ENCODE peak calls at places on chromosomes 7 and 10, in six cellular contexts. One of them, this sample, is unnamed.

GRCh38 chr7:116522247-116522646 is 2.6 kb upstream of the CAV1 start:
- DNase-seq in sigmoid colon: no peak
- DNase-seq in HepG2: peak; percentile 10
- DNase-seq in SK-N-SH: no peak
- DNase-seq in ovary: no peak
- DNase-seq in A549: no peak
- DNase-seq in this sample: no peak

GRCh38 chr10:96130326-96130758 is 245 bp downstream of the ZNF518A start:
- DNase-seq in SK-N-SH: peak; percentile 89
- DNase-seq in ovary: no peak
- DNase-seq in HepG2: peak; percentile 79
- DNase-seq in sigmoid colon: peak; percentile 78
- DNase-seq in A549: peak; percentile 82
- DNase-seq in this sample: no peak

GRCh38 chr7:123537026-123537642 is 2.7 kb upstream of the IQUB start:
- DNase-seq in HepG2: peak; percentile 13
- DNase-seq in SK-N-SH: no peak
- DNase-seq in ovary: no peak
- DNase-seq in A549: no peak
- DNase-seq in sigmoid colon: no peak
- DNase-seq in this sample: no peak

GRCh38 chr7:17558558-17559332 is 260.3 kb downstream of the AHR start:
- DNase-seq in sigmoid colon: no peak
- DNase-seq in ovary: no peak
- DNase-seq in A549: peak; percentile 36
- DNase-seq in SK-N-SH: no peak
- DNase-seq in HepG2: no peak
- DNase-seq in this sample: no peak

GRCh38 chr7:18798018-18798906 is 302.7 kb downstream of the HDAC9 start:
- DNase-seq in A549: no peak
- DNase-seq in ovary: no peak
- DNase-seq in HepG2: no peak
- DNase-seq in sigmoid colon: no peak
- DNase-seq in SK-N-SH: no peak
- DNase-seq in this sample: no peak

GRCh38 chr10:14625210-14625621 is 149.5 kb downstream of the FAM107B start:
- DNase-seq in A549: no peak
- DNase-seq in sigmoid colon: peak; percentile 77
- DNase-seq in ovary: no peak
- DNase-seq in HepG2: no peak
- DNase-seq in SK-N-SH: peak; percentile 39
- DNase-seq in this sample: no peak

GRCh38 chr7:148556892-148557291 is 33.7 kb upstream of the C7orf33 start:
- DNase-seq in HepG2: no peak
- DNase-seq in ovary: no peak
- DNase-seq in A549: no peak
- DNase-seq in SK-N-SH: no peak
- DNase-seq in sigmoid colon: no peak
- DNase-seq in this sample: no peak

GRCh38 chr10:44463511-44464121 is 78.7 kb upstream of the CXCL12 start:
- DNase-seq in HepG2: no peak
- DNase-seq in A549: no peak
- DNase-seq in ovary: no peak
- DNase-seq in sigmoid colon: no peak
- DNase-seq in SK-N-SH: no peak
- DNase-seq in this sample: no peak

DNA sequence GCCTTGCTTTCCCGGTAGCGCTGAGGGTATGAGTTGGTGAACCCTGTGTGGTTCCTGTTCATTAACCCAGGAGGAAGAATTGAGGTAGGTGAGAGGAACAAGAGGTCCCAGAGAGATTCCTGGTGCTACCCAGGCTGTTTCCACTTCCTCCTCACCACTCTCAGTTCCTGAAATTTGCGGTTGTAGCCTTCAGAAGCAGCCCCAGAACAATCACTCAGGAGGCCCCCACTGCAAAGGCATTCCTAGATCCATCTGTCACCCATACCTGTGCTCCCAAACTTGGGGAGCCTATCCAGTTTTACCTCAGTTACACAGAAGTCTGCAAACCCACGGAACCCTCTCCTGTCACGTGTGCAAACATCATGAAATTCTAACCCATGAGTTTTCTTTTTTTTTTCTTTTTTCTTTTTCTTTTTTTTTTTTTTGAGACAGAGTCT is 9.0 kb upstream of the PIP4K2A start:
- DNase-seq in sigmoid colon: no peak
- DNase-seq in A549: no peak
- DNase-seq in HepG2: no peak
- DNase-seq in ovary: no peak
- DNase-seq in SK-N-SH: no peak
- DNase-seq in this sample: no peak
- TF ChIP-seq EP300 in sigmoid colon: no peak
- TF ChIP-seq EP300 in A549: no peak
- TF ChIP-seq EP300 in HepG2: no peak
- TF ChIP-seq EP300 in ovary: no peak
- TF ChIP-seq EP300 in SK-N-SH: no peak
- TF ChIP-seq EP300 in this sample: peak; percentile 48

DNA sequence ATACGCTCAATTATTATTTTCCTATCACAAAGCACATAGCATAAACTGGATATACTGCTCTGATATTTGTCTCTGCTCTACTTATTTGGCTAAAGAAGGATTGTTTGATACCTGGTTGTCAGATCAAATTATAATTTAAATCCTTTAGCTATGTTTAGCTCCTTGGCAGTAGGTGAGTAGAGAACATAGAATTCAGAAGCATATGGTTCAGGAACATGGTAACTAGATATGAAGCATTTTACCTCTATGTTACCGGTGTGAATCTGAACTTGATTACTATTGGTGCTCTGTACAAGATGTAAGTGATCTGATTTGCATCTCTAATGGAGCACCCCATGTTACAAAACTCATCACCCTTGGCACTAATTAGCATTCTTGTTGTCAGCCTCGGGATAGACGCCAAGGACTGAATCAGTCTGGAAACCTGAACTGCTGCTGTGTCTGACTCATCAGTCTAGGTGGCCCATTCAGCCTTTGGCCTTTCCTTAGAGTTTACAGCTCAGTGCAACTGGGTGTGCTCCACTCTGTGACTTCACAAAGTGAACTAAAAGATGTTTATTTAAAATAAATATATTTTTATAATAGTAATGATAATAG is 12.3 kb upstream of the MYPN start:
- DNase-seq in ovary: peak; percentile 27
- DNase-seq in sigmoid colon: no peak
- DNase-seq in A549: peak; percentile 69
- DNase-seq in HepG2: no peak
- DNase-seq in SK-N-SH: no peak
- DNase-seq in this sample: no peak
- TF ChIP-seq EP300 in ovary: no peak
- TF ChIP-seq EP300 in sigmoid colon: no peak
- TF ChIP-seq EP300 in A549: no peak
- TF ChIP-seq EP300 in HepG2: no peak
- TF ChIP-seq EP300 in SK-N-SH: peak; percentile 23
- TF ChIP-seq EP300 in this sample: no peak

GRCh38 chr7:114085592-114086490 is 167.0 kb upstream of the PPP1R3A start:
- DNase-seq in SK-N-SH: peak; percentile 58
- DNase-seq in ovary: peak; percentile 91
- DNase-seq in HepG2: no peak
- DNase-seq in A549: peak; percentile 25
- DNase-seq in sigmoid colon: peak; percentile 96
- DNase-seq in this sample: peak; percentile 82
- TF ChIP-seq EP300 in SK-N-SH: no peak
- TF ChIP-seq EP300 in ovary: no peak
- TF ChIP-seq EP300 in HepG2: no peak
- TF ChIP-seq EP300 in A549: no peak
- TF ChIP-seq EP300 in sigmoid colon: no peak
- TF ChIP-seq EP300 in this sample: no peak

GRCh38 chr10:36677170-36677768 is 448.1 kb upstream of the ANKRD30A start:
- DNase-seq in HepG2: no peak
- DNase-seq in A549: no peak
- DNase-seq in ovary: no peak
- DNase-seq in SK-N-SH: no peak
- DNase-seq in sigmoid colon: no peak
- DNase-seq in this sample: no peak
- TF ChIP-seq EP300 in HepG2: no peak
- TF ChIP-seq EP300 in A549: no peak
- TF ChIP-seq EP300 in ovary: no peak
- TF ChIP-seq EP300 in SK-N-SH: no peak
- TF ChIP-seq EP300 in sigmoid colon: no peak
- TF ChIP-seq EP300 in this sample: peak; percentile 40

DNA sequence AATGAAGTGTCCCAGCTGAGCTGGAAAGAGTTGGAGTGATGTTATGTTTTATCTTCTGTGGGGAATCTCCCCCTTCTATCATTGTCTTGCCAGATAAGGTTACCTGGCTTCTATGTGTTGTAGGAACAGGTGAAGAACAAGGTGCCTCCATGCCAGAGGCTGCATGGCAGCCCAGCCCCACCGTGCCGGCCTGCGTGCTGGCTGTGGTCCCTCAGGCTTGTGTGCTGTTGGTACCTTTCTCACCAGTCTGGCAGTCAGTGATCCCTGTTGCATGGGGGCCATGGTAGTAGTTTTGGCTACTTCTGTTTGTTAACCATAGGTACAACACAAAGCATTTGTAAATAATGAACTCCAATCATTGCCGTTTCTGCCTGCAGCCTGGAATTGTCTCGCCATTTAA is 37.9 kb downstream of the CCM2 start:
- DNase-seq in A549: no peak
- DNase-seq in SK-N-SH: no peak
- DNase-seq in sigmoid colon: no peak
- DNase-seq in ovary: no peak
- DNase-seq in HepG2: no peak
- DNase-seq in this sample: no peak
- TF ChIP-seq EP300 in A549: no peak
- TF ChIP-seq EP300 in SK-N-SH: no peak
- TF ChIP-seq EP300 in sigmoid colon: no peak
- TF ChIP-seq EP300 in ovary: no peak
- TF ChIP-seq EP300 in HepG2: no peak
- TF ChIP-seq EP300 in this sample: no peak

DNA sequence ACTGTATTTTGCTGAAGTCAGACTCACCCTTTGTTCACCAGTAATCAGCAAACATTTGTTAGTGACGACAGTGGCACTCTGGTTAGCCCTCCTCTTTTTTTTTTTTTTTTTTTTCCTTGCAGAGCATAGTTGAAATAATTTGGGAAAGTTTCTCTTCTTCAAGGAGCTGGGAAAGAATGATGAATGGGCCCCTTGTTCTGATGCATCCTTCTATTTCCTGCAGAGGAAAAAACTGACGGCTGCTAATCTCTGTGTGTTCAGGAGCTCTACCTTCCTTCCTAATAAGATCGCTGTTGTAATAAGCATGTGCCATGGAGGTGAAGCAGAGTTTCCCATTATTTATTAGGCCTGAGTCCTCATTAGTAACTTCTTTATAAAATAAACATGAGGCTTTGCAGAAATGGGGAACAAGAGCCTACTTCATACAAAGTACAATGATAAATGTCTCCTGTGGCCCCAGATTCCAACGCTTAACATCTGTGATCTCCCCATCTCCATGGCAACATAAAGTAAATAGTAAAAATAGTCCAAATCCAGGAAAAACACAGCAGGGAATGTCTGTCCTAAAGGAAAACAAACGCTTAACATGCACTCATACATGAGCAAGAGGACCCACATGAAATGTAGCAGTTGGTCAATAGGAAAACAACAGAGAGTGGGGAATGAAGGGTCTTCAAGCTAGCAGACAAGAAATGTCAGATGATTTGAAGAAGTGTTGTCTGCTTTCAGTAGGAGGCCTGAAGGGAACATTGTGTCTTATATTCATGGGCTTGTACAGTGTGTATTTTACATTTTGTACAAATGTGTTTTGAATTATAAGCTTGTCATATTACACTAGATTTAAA is 59.1 kb upstream of the CALD1 start:
- DNase-seq in sigmoid colon: no peak
- DNase-seq in ovary: no peak
- DNase-seq in A549: no peak
- DNase-seq in SK-N-SH: no peak
- DNase-seq in HepG2: no peak
- DNase-seq in this sample: no peak
- TF ChIP-seq EP300 in sigmoid colon: peak; percentile 94
- TF ChIP-seq EP300 in ovary: no peak
- TF ChIP-seq EP300 in A549: no peak
- TF ChIP-seq EP300 in SK-N-SH: no peak
- TF ChIP-seq EP300 in HepG2: no peak
- TF ChIP-seq EP300 in this sample: peak; percentile 76

DNA sequence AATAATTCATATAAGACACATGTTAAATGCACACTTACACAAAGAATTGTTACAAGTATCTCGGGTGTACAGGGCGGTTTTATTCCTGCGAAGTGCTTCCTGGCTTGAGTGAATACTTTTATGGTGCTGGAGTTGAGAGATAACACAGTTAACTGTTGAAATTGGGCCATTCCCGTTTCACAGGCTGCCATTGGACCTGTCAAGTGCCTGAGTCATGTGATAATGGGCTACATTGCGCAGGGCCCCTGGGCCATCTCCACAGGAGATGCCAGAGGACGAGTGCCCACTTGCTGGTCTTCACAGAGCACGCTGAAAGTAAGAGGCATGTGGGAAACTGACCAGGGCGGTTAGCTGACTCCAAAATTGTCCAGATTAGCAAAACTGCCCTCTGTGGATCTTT is 4.8 kb downstream of the FBH1 start:
- DNase-seq in sigmoid colon: no peak
- DNase-seq in A549: no peak
- DNase-seq in HepG2: no peak
- DNase-seq in SK-N-SH: no peak
- DNase-seq in ovary: no peak
- DNase-seq in this sample: no peak
- TF ChIP-seq EP300 in sigmoid colon: no peak
- TF ChIP-seq EP300 in A549: no peak
- TF ChIP-seq EP300 in HepG2: no peak
- TF ChIP-seq EP300 in SK-N-SH: no peak
- TF ChIP-seq EP300 in ovary: no peak
- TF ChIP-seq EP300 in this sample: no peak